ENCODE peak calls at places on chromosomes 7 and 10, in eight cellular contexts. P is GM23248, C is H1, R is hepatocyte, G is fibroblast of lung, B is mammary epithelial cell, D is astrocyte, U is neural progenitor cell. W is an unnamed sample.

GRCh38 chr10:127303746-127304145 is 107.4 kb upstream of the INSYN2A start:
- DNase-seq in U (no peak), R (no peak), G (no peak), C (no peak), B (no peak), P (no peak), D (no peak), W (no peak)

GRCh38 chr7:27164381-27165088 is 802 bp downstream of the HOXA9 start:
- DNase-seq in P (peak; percentile 73), D (no peak), C (no peak), G (no peak), U (peak; percentile 87), R (no peak), B (peak; percentile 40), W (no peak)

GRCh38 chr7:44533301-44534055 is 7.7 kb downstream of the NPC1L1 start:
- DNase-seq in D (no peak), R (no peak), P (peak; percentile 37), C (no peak), B (no peak), U (no peak), G (peak; percentile 47), W (peak; percentile 33)

GRCh38 chr10:100338434-100339036 is 8.5 kb upstream of the SCD start:
- DNase-seq in C (peak; percentile 92), D (no peak), B (peak; percentile 38), U (peak; percentile 81), P (peak; percentile 75), G (peak; percentile 58), R (peak; percentile 85), W (peak; percentile 66)

GRCh38 chr10:30931094-30931493 is 100.6 kb downstream of the ZNF438 start:
- DNase-seq in B (no peak), G (no peak), P (peak; percentile 2), U (no peak), R (no peak), C (no peak), D (no peak), W (no peak)

GRCh38 chr10:80444124-80444523 is 10.0 kb upstream of the TSPAN14 start:
- DNase-seq in R (no peak), B (no peak), D (no peak), G (no peak), C (no peak), P (no peak), U (peak; percentile 33), W (no peak)

GRCh38 chr10:72653383-72654096 is 27.7 kb upstream of the MICU1 start:
- DNase-seq in R (no peak), P (no peak), G (no peak), C (no peak), D (peak; percentile 4), B (no peak), U (no peak), W (peak; percentile 11)

GRCh38 chr7:21125297-21125696 is 302.6 kb upstream of the SP4 start:
- DNase-seq in B (no peak), G (no peak), U (no peak), R (no peak), D (no peak), C (no peak), P (no peak), W (no peak)

GRCh38 chr10:108450280-108450679 is 1285.8 kb upstream of the SORCS1 start:
- DNase-seq in B (peak; percentile 67), D (no peak), P (no peak), C (no peak), G (no peak), U (no peak), R (no peak), W (no peak)

GRCh38 chr7:71488308-71488707 is 356.4 kb downstream of the GALNT17 start:
- DNase-seq in D (peak; percentile 64), B (no peak), G (peak; percentile 72), R (no peak), C (no peak), U (no peak), P (peak; percentile 39), W (no peak)

GRCh38 chr10:84829121-84829520 is 500.7 kb downstream of the CCSER2 start:
- DNase-seq in R (no peak), P (no peak), B (no peak), U (no peak), D (no peak), C (no peak), G (no peak), W (no peak)

GRCh38 chr7:117806011-117806410 is 67.2 kb downstream of the CTTNBP2 start:
- DNase-seq in U (no peak), D (no peak), G (no peak), C (no peak), B (no peak), P (no peak), R (no peak), W (no peak)

GRCh38 chr7:29146888-29147609 is 712 bp upstream of the CPVL start:
- DNase-seq in R (peak; percentile 16), C (no peak), G (no peak), U (peak; percentile 45), P (peak; percentile 50), D (peak; percentile 6), B (no peak), W (peak; percentile 69)

GRCh38 chr10:36779238-36779846 is 346.1 kb upstream of the ANKRD30A start:
- DNase-seq in G (peak; percentile 79), R (peak; percentile 71), U (peak; percentile 71), P (peak; percentile 82), C (no peak), B (peak; percentile 57), D (peak; percentile 22), W (no peak)

GRCh38 chr7:20358106-20358505 is 27.4 kb downstream of the ITGB8 start:
- DNase-seq in P (no peak), R (no peak), U (no peak), C (no peak), D (no peak), G (no peak), B (no peak), W (no peak)

GRCh38 chr10:101481256-101481655 is 106.8 kb downstream of the POLL start:
- DNase-seq in B (no peak), R (no peak), G (no peak), C (no peak), U (no peak), D (no peak), P (no peak), W (no peak)

DNA sequence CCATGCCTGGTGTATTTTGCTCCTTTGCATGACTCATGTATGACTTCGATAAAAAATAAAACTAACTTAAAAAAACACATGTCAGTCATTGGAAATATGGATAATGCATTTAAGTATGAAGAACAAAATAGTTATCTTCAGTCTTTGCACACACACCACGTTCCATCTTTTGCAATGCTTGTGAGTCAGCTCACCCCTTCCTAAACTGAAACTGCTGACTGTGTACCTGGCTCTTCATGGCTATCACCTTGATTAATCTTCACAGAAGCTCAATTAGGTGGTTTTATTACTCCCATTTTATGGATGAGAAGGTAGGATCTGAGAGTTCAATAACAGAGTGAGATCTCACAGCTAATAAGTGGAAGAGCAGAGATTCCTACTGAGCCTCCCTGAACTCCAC is 79.5 kb downstream of the CARD11 start:
- DNase-seq in B (peak; percentile 40), D (no peak), R (no peak), C (no peak), P (no peak), G (no peak), U (no peak), W (no peak)
- TF ChIP-seq EZH2 in B (no peak), D (no peak), R (no peak), C (no peak), P (no peak), G (no peak), U (no peak), W (no peak)

DNA sequence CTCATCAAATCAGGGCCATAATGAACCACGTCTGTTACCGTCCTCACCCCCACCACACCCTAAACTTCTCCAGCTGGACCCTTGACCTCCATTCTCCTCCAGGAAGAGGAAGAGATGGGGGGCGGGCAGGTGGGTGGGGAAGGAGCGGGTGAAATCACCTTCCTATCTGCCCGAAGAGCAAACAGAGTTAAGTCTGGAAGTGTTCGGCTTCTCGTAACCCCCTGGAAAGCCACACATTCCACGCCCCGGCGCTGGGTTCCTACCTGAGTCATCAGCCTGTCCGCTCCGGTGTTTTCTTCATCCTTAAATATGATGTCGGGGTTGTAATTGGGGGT is 736 bp downstream of the SHH start:
- DNase-seq in G (no peak), B (no peak), C (no peak), R (peak; percentile 70), U (peak; percentile 39), P (no peak), D (no peak), W (no peak)
- TF ChIP-seq EZH2 in G (no peak), B (no peak), C (no peak), R (no peak), U (no peak), P (no peak), D (peak; percentile 68), W (no peak)

DNA sequence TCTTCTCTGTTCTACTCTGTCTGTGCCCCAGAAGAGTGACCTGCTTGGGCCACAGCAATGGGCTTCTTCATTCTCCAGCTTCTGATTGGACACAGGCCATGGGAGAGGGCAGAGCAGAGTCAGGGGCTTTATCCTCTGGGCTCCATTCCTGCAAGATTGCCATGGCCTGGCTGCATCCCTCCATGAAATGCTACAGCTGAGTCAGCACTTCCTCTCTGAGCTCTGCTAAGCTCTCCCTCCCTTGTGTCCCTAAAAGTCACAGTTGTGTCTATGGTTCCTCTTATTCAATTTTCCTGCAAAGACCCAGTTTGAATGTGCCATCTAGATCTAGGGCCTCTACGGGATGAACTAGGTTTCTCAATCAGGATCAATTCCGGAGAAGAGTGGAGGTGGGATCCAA is 903.8 kb downstream of the TYW1 start:
- DNase-seq in D (no peak), P (no peak), B (no peak), R (no peak), C (no peak), U (no peak), G (no peak), W (no peak)
- TF ChIP-seq EZH2 in D (no peak), P (no peak), B (no peak), R (no peak), C (no peak), U (no peak), G (no peak), W (no peak)

GRCh38 chr10:112498806-112499205 is 51.8 kb downstream of the VTI1A start:
- DNase-seq in U (no peak), G (no peak), D (no peak), R (no peak), C (no peak), P (no peak), B (no peak), W (no peak)

GRCh38 chr10:112507988-112508387 is 61.0 kb downstream of the VTI1A start:
- DNase-seq in U (no peak), P (no peak), D (no peak), G (no peak), C (no peak), R (no peak), B (no peak), W (no peak)

GRCh38 chr10:112497347-112497950 is 50.4 kb downstream of the VTI1A start:
- DNase-seq in U (no peak), P (no peak), R (no peak), B (no peak), G (no peak), C (no peak), D (peak; percentile 6), W (no peak)

GRCh38 chr10:112503643-112504042 is 56.6 kb downstream of the VTI1A start:
- DNase-seq in U (no peak), G (no peak), C (no peak), D (no peak), R (no peak), P (no peak), B (no peak), W (no peak)

DNA sequence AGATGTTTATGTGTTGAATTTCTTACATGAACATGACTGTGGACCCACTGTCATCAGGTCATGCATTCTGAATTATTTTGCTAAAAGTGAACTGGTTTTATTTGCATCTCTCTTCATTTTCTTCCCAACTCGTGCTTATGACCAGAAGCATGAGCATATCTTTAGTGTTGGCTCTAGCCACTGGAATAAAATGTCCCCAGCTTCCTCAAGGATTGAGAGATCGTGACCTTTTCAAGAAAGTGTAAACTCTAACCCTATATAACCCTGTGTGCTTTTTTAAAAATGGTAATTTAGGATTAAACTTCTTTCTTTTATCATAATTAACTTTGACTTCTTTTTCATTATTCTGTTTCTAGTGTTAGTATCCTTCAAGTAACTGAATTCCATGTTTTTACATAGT is 55.5 kb downstream of the VTI1A start:
- DNase-seq in P (no peak), D (no peak), U (no peak), B (no peak), G (no peak), C (no peak), R (no peak), W (no peak)
- TF ChIP-seq EZH2 in P (no peak), D (no peak), U (no peak), B (no peak), G (no peak), C (no peak), R (no peak), W (no peak)